ENCODE peak calls at places on chromosomes 16 and 17, in six cellular contexts. One of them, this sample, is unnamed.

GRCh38 chr17:6501359-6501758 is 55.0 kb downstream of the PITPNM3 start:
- DNase-seq in adrenal gland: no peak
- DNase-seq in activated CD4-positive, CD25-positive, alpha-beta regulatory T cell: no peak
- DNase-seq in NCI-H460: no peak
- DNase-seq in NCI-H345: no peak
- DNase-seq in amniotic epithelial cell: no peak
- DNase-seq in this sample: no peak

GRCh38 chr17:4187076-4187475 is 44.1 kb downstream of the CYB5D2 start:
- DNase-seq in adrenal gland: no peak
- DNase-seq in activated CD4-positive, CD25-positive, alpha-beta regulatory T cell: no peak
- DNase-seq in NCI-H460: no peak
- DNase-seq in NCI-H345: no peak
- DNase-seq in amniotic epithelial cell: no peak
- DNase-seq in this sample: no peak

GRCh38 chr16:14427371-14427948 is 202.6 kb downstream of the PARN start:
- DNase-seq in adrenal gland: no peak
- DNase-seq in activated CD4-positive, CD25-positive, alpha-beta regulatory T cell: no peak
- DNase-seq in NCI-H460: no peak
- DNase-seq in NCI-H345: no peak
- DNase-seq in amniotic epithelial cell: no peak
- DNase-seq in this sample: no peak

GRCh38 chr17:57422574-57423164 is 166.3 kb downstream of the MSI2 start:
- DNase-seq in adrenal gland: peak
- DNase-seq in activated CD4-positive, CD25-positive, alpha-beta regulatory T cell: no peak
- DNase-seq in NCI-H460: peak
- DNase-seq in NCI-H345: no peak
- DNase-seq in amniotic epithelial cell: no peak
- DNase-seq in this sample: peak

GRCh38 chr16:23635958-23636357 is 5.2 kb downstream of the PALB2 start:
- DNase-seq in adrenal gland: no peak
- DNase-seq in activated CD4-positive, CD25-positive, alpha-beta regulatory T cell: no peak
- DNase-seq in NCI-H460: no peak
- DNase-seq in NCI-H345: no peak
- DNase-seq in amniotic epithelial cell: peak
- DNase-seq in this sample: no peak

GRCh38 chr17:67992541-67993152 is 3.6 kb downstream of the C17orf58 start:
- DNase-seq in adrenal gland: no peak
- DNase-seq in activated CD4-positive, CD25-positive, alpha-beta regulatory T cell: no peak
- DNase-seq in NCI-H460: no peak
- DNase-seq in NCI-H345: no peak
- DNase-seq in amniotic epithelial cell: peak
- DNase-seq in this sample: no peak

GRCh38 chr17:36135465-36135864 is 31.8 kb downstream of the CCL4 start:
- DNase-seq in adrenal gland: no peak
- DNase-seq in activated CD4-positive, CD25-positive, alpha-beta regulatory T cell: no peak
- DNase-seq in NCI-H460: no peak
- DNase-seq in NCI-H345: no peak
- DNase-seq in amniotic epithelial cell: no peak
- DNase-seq in this sample: no peak

GRCh38 chr16:66900721-66901441 is 17.8 kb downstream of the CDH16 start:
- DNase-seq in adrenal gland: no peak
- DNase-seq in activated CD4-positive, CD25-positive, alpha-beta regulatory T cell: no peak
- DNase-seq in NCI-H460: no peak
- DNase-seq in NCI-H345: no peak
- DNase-seq in amniotic epithelial cell: no peak
- DNase-seq in this sample: no peak

GRCh38 chr17:39872700-39873099 is 4.7 kb downstream of the ZPBP2 start:
- DNase-seq in adrenal gland: no peak
- DNase-seq in activated CD4-positive, CD25-positive, alpha-beta regulatory T cell: no peak
- DNase-seq in NCI-H460: peak
- DNase-seq in NCI-H345: no peak
- DNase-seq in amniotic epithelial cell: peak
- DNase-seq in this sample: peak

GRCh38 chr17:42422958-42423712 is at the start of gene CAVIN1:
- DNase-seq in adrenal gland: peak
- DNase-seq in activated CD4-positive, CD25-positive, alpha-beta regulatory T cell: no peak
- DNase-seq in NCI-H460: peak
- DNase-seq in NCI-H345: no peak
- DNase-seq in amniotic epithelial cell: peak
- DNase-seq in this sample: peak

GRCh38 chr17:47335101-47335936 is 11.6 kb downstream of the EFCAB13 start:
- DNase-seq in adrenal gland: no peak
- DNase-seq in activated CD4-positive, CD25-positive, alpha-beta regulatory T cell: no peak
- DNase-seq in NCI-H460: no peak
- DNase-seq in NCI-H345: no peak
- DNase-seq in amniotic epithelial cell: peak
- DNase-seq in this sample: no peak

GRCh38 chr16:63841271-63841670 is 1280.6 kb downstream of the CDH11 start:
- DNase-seq in adrenal gland: no peak
- DNase-seq in activated CD4-positive, CD25-positive, alpha-beta regulatory T cell: no peak
- DNase-seq in NCI-H460: no peak
- DNase-seq in NCI-H345: no peak
- DNase-seq in amniotic epithelial cell: no peak
- DNase-seq in this sample: no peak

GRCh38 chr17:28712037-28712704 is 483 bp upstream of the PROCA1 start:
- DNase-seq in adrenal gland: no peak
- DNase-seq in activated CD4-positive, CD25-positive, alpha-beta regulatory T cell: peak
- DNase-seq in NCI-H460: no peak
- DNase-seq in NCI-H345: peak
- DNase-seq in amniotic epithelial cell: no peak
- DNase-seq in this sample: no peak

GRCh38 chr17:78278139-78278741 is 46.8 kb downstream of the TMEM235 start:
- DNase-seq in adrenal gland: no peak
- DNase-seq in activated CD4-positive, CD25-positive, alpha-beta regulatory T cell: no peak
- DNase-seq in NCI-H460: no peak
- DNase-seq in NCI-H345: no peak
- DNase-seq in amniotic epithelial cell: no peak
- DNase-seq in this sample: no peak

GRCh38 chr17:48626470-48627241 is 498 bp upstream of the HOXB9 start:
- DNase-seq in adrenal gland: no peak
- DNase-seq in activated CD4-positive, CD25-positive, alpha-beta regulatory T cell: no peak
- DNase-seq in NCI-H460: peak
- DNase-seq in NCI-H345: peak
- DNase-seq in amniotic epithelial cell: peak
- DNase-seq in this sample: peak

GRCh38 chr16:50614956-50615727 is 66.0 kb downstream of the SNX20 start:
- DNase-seq in adrenal gland: no peak
- DNase-seq in activated CD4-positive, CD25-positive, alpha-beta regulatory T cell: no peak
- DNase-seq in NCI-H460: no peak
- DNase-seq in NCI-H345: no peak
- DNase-seq in amniotic epithelial cell: no peak
- DNase-seq in this sample: no peak

GRCh38 chr16:66862023-66862520 is 17.9 kb downstream of the CA7 start:
- DNase-seq in adrenal gland: no peak
- DNase-seq in activated CD4-positive, CD25-positive, alpha-beta regulatory T cell: no peak
- DNase-seq in NCI-H460: no peak
- DNase-seq in NCI-H345: no peak
- DNase-seq in amniotic epithelial cell: no peak
- DNase-seq in this sample: no peak

GRCh38 chr17:41421116-41421515 is 3.3 kb downstream of the KRT37 start:
- DNase-seq in adrenal gland: no peak
- DNase-seq in activated CD4-positive, CD25-positive, alpha-beta regulatory T cell: no peak
- DNase-seq in NCI-H460: no peak
- DNase-seq in NCI-H345: no peak
- DNase-seq in amniotic epithelial cell: peak
- DNase-seq in this sample: no peak

GRCh38 chr16:50624449-50624782 is 56.7 kb downstream of the SNX20 start:
- DNase-seq in adrenal gland: no peak
- DNase-seq in activated CD4-positive, CD25-positive, alpha-beta regulatory T cell: no peak
- DNase-seq in NCI-H460: no peak
- DNase-seq in NCI-H345: no peak
- DNase-seq in amniotic epithelial cell: no peak
- DNase-seq in this sample: no peak

GRCh38 chr16:1026057-1026783 is 44.6 kb downstream of the SOX8 start:
- DNase-seq in adrenal gland: no peak
- DNase-seq in activated CD4-positive, CD25-positive, alpha-beta regulatory T cell: no peak
- DNase-seq in NCI-H460: no peak
- DNase-seq in NCI-H345: no peak
- DNase-seq in amniotic epithelial cell: no peak
- DNase-seq in this sample: no peak

GRCh38 chr16:77579283-77579985 is 142.9 kb upstream of the NUDT7 start:
- DNase-seq in adrenal gland: no peak
- DNase-seq in activated CD4-positive, CD25-positive, alpha-beta regulatory T cell: no peak
- DNase-seq in NCI-H460: no peak
- DNase-seq in NCI-H345: no peak
- DNase-seq in amniotic epithelial cell: peak
- DNase-seq in this sample: no peak

GRCh38 chr16:31196324-31197088 is 6.1 kb downstream of the PYCARD start:
- DNase-seq in adrenal gland: no peak
- DNase-seq in activated CD4-positive, CD25-positive, alpha-beta regulatory T cell: no peak
- DNase-seq in NCI-H460: no peak
- DNase-seq in NCI-H345: no peak
- DNase-seq in amniotic epithelial cell: no peak
- DNase-seq in this sample: no peak